ENCODE peak calls at places on chromosomes 4 and X, in five cellular contexts. A, B, G, H and T are unnamed samples.
A peak's percentile ranks its signal among the peaks of the same experiment; 100 is the strongest.

GRCh38 chr4:68299492-68300457 is 50.1 kb downstream of the YTHDC1 start:
- DNase-seq in A (no peak), B (no peak), G (no peak), H (no peak), T (no peak)

GRCh38 chr4:26181616-26182015 is 139.2 kb upstream of the RBPJ start:
- DNase-seq in A (no peak), B (no peak), G (no peak), H (peak; percentile 44), T (no peak)

GRCh38 chr4:87171944-87172343 is 48.5 kb downstream of the KLHL8 start:
- DNase-seq in A (no peak), B (no peak), G (no peak), H (no peak), T (no peak)

GRCh38 chrX:137362583-137362982 is 203.3 kb upstream of the ZIC3 start:
- DNase-seq in A (no peak), B (no peak), G (no peak), H (no peak), T (no peak)

GRCh38 chr4:179417357-179417756 is 1975.1 kb upstream of the AGA start:
- DNase-seq in A (no peak), B (no peak), G (no peak), H (no peak), T (no peak)

GRCh38 chr4:41334182-41334581 is 77.5 kb downstream of the UCHL1 start:
- DNase-seq in A (no peak), B (no peak), G (no peak), H (no peak), T (no peak)

GRCh38 chr4:167032876-167033275 is 201.4 kb downstream of the SPOCK3 start:
- DNase-seq in A (no peak), B (no peak), G (no peak), H (no peak), T (no peak)

GRCh38 chrX:30065226-30065625 is 150.1 kb upstream of the MAGEB2 start:
- DNase-seq in A (no peak), B (no peak), G (no peak), H (peak; percentile 18), T (no peak)

GRCh38 chr4:5746829-5747745 is 36.1 kb downstream of the EVC start:
- DNase-seq in A (no peak), B (no peak), G (no peak), H (peak; percentile 43), T (no peak)